ENCODE peak calls at places on chromosomes 2 and 18, in six cellular contexts. U is upper lobe of left lung, F is sigmoid colon, I is esophagus muscularis mucosa, L is stomach, K is A549. V is an unnamed sample.
A peak's percentile ranks its signal among the peaks of the same experiment; 100 is the strongest.

GRCh38 chr2:64202206-64202864 is 58.1 kb upstream of the PELI1 start:
- DNase-seq in K (peak; percentile 68), F (no peak), L (no peak), U (no peak), I (no peak), V (no peak)

GRCh38 chr2:232420463-232421188 is 14.0 kb downstream of the ALPG start:
- DNase-seq in U (peak; percentile 87), K (peak; percentile 29), I (no peak), L (peak; percentile 61), F (no peak), V (no peak)

GRCh38 chr18:6920099-6920955 is 190.8 kb downstream of the ARHGAP28 start:
- DNase-seq in F (no peak), U (peak; percentile 73), L (peak; percentile 77), K (peak; percentile 63), I (no peak), V (peak; percentile 79)

GRCh38 chr2:120014231-120014990 is 1.5 kb downstream of the EPB41L5 start:
- DNase-seq in I (no peak), F (no peak), K (no peak), L (no peak), U (no peak), V (peak; percentile 13)

GRCh38 chr2:110677080-110677479 is 783 bp downstream of the BUB1 start:
- DNase-seq in U (no peak), L (no peak), K (no peak), F (no peak), I (no peak), V (no peak)

GRCh38 chr2:145096582-145096981 is 576.7 kb upstream of the ZEB2 start:
- DNase-seq in F (no peak), L (no peak), K (peak; percentile 18), U (no peak), I (no peak), V (no peak)

GRCh38 chr2:219510512-219511135 is 3.7 kb upstream of the ASIC4 start:
- DNase-seq in L (no peak), U (no peak), F (no peak), K (no peak), I (no peak), V (no peak)

GRCh38 chr2:117785740-117786139 is 28.8 kb upstream of the DDX18 start:
- DNase-seq in U (no peak), I (no peak), F (no peak), K (peak; percentile 54), L (peak; percentile 34), V (no peak)

GRCh38 chr2:20584637-20585321 is 66.1 kb downstream of the HS1BP3 start:
- DNase-seq in K (peak; percentile 89), I (no peak), U (no peak), F (peak; percentile 88), L (peak; percentile 47), V (no peak)

DNA sequence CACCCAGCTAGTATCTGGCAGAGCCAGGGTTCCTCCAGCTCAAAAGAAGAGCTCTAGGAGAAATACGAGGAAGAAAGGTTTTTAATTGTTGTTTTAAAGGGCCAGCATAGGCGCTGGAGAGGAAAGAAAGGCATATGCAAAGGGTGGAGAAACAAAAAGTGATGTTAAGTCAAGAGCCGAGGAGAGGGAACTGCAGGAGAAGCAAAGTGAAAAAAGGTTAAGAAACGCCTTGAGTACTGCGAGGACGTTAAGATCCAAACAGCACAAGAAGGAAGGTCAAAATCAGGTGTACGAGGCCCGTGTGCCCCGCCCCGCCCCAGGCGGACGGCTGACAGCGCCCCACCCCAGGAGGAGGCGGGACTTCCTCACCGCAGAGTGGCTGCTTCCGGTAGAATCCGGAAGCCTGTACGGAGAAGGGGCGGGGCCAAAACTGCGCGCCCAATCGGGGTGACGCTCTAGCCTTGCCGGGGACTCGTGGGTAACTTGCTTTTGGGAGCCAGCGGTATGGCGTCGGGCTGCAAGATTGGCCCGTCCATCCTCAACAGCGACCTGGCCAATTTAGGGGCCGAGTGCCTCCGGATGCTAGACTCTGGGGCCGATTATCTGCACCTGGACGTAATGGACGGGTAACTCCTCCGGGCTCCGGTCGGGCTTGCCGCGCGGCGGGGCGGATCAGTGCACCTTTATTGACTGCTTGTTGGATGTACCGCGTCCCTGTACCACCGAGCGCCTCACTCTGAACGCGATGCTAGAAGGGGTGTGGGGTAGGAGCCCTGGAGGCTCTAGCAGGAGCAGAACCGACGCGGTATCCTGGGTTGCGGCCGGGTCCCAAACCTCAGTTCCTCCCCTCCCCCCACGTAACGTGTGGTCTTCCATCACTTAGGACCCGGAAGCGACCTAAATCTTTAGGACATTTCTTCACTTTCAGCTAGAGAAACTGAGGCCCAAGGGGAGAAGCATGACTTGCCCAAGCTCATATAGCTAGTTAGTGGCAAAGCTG is at the start of gene RPE:
- DNase-seq in U (peak; percentile 97), K (peak; percentile 94), I (peak; percentile 98), L (peak; percentile 97), F (peak; percentile 97), V (peak; percentile 93)
- TF ChIP-seq EP300 in U (no peak), K (no peak), I (no peak), L (no peak), F (no peak), V (peak; percentile 75)

GRCh38 chr2:112275314-112275886 is at the start of gene ZC3H6:
- DNase-seq in I (peak; percentile 100), L (peak; percentile 99), F (peak; percentile 99), U (peak; percentile 100), K (peak; percentile 99), V (peak; percentile 98)
- TF ChIP-seq POLR2A in I (peak; percentile 79), L (peak; percentile 85), F (peak; percentile 91), U (peak; percentile 98), K (peak; percentile 94), V (peak; percentile 96)

GRCh38 chr18:62842898-62843297 is 127.6 kb downstream of the PHLPP1 start:
- DNase-seq in K (no peak), U (no peak), F (no peak), L (no peak), I (no peak), V (no peak)

GRCh38 chr18:62841405-62841804 is 126.1 kb downstream of the PHLPP1 start:
- DNase-seq in K (no peak), U (no peak), L (no peak), F (no peak), I (no peak), V (no peak)

GRCh38 chr18:62847081-62847480 is 131.7 kb downstream of the PHLPP1 start:
- DNase-seq in F (no peak), U (no peak), K (no peak), L (no peak), I (no peak), V (no peak)

GRCh38 chr18:62846334-62846733 is 131.0 kb downstream of the PHLPP1 start:
- DNase-seq in U (no peak), L (no peak), F (no peak), I (no peak), K (no peak), V (no peak)

DNA sequence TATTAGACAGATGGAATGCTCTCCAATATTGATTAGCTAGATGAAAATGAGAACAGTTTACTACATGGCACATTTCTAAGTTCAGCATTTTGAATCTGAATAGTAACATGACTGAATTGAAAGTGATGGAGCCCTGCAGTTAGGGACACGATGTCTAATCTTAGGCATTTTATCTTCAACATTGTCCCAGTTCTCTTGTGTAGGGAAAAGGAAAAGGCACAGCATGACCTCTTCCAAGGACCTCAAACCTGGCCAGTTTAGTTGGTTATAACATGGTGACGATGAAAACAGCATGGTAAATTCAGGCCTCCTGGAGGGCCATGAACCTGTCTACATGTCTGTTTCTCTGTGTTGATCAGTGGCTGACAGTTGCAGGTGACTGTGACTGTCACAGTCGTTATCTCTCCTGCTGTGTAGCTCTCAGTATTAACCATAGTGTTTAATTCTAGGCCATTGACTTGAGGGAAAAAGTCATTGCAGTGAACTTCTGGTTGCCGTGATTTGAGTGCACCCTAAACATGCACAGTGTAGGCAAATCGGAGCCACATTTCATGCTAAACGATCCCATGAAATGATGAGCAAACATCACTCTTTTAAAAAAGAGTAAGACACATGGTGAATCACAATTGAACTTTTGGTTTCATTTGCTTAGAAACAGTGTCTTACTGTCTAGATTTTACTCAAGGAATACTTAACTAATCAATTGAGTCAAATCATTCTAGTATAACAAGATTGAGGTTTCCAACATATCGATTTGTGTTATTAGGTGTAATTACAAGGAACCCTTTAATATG is 129.7 kb downstream of the PHLPP1 start:
- DNase-seq in U (no peak), I (no peak), K (no peak), F (no peak), L (no peak), V (no peak)
- TF ChIP-seq EP300 in U (no peak), I (no peak), K (no peak), F (no peak), L (no peak), V (no peak)

GRCh38 chr2:99878951-99879350 is 263.4 kb downstream of the AFF3 start:
- DNase-seq in K (no peak), U (no peak), I (no peak), L (no peak), F (no peak), V (no peak)
- TF ChIP-seq POLR2A in K (no peak), U (no peak), I (no peak), L (no peak), F (no peak), V (no peak)

GRCh38 chr2:12514631-12515437 is 201.9 kb upstream of the TRIB2 start:
- DNase-seq in U (no peak), I (no peak), F (no peak), L (no peak), K (no peak), V (no peak)
- TF ChIP-seq EP300 in U (no peak), I (no peak), F (no peak), L (no peak), K (no peak), V (no peak)

DNA sequence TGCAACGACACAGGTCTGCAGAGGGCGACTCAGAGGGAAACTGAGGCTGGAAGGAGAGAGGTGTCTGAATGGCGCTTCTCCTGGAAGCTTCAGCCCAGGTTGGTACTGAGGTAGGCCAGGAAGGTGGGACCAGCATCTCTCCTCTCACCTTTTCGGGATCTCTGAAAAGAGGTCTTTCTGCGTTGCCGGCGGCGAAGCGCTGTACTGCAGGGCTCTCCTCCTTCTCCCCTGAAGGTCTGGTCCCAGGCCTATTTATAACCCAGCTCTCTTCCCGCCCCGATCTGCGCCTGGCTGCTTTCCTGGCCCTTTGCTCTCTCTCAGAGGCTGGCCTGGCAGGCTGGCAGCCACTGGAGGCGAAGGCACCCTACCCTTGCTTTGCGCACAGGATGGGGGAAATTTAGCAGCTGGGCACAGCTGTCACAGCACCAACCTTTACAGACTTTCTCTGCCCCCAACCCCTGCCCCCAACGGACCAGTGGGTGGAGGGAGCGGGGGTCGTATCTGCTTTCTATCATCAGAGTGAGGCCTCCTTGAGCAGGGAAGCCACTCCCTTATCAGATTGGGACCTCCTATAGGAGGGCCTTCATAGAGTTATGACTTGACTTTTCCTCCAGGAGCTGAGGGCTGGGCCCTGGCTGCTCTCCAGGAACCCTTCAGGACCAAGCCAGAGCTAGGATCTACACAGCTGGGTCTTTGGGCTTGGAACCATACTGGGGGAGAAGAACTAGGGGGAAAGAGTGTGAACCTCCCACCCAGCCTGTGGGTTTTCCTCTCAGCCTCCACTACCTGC is 1.1 kb downstream of the DYSF start:
- DNase-seq in U (no peak), K (no peak), I (peak; percentile 86), F (peak; percentile 86), L (no peak), V (no peak)
- TF ChIP-seq POLR2A in U (no peak), K (no peak), I (no peak), F (peak; percentile 35), L (no peak), V (no peak)

DNA sequence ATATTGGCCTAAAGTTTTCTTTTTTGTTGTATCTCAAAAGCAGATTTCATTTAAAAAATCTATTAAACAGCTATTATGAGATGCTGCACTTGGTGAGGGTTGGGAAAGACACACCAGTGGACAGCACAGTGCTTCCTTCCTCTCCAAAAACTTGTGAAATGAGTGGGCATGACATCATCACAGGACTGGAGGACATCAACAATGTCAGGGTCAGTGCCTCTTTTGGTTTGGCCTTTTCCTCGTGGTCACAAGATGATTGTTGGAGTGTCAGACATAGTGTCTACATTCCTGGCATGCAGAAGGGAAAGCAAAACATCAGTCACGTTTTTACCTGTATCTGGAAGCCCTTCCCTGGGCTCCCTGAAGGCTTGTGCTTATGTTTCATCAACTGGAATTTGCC is 49.6 kb downstream of the IL1R2 start:
- DNase-seq in L (no peak), I (no peak), K (no peak), U (no peak), F (no peak), V (no peak)
- TF ChIP-seq EP300 in L (no peak), I (peak; percentile 30), K (no peak), U (peak; percentile 60), F (no peak), V (peak; percentile 78)

V was measured in tibial nerve.